ENCODE peak calls at places on chromosome 13, in six cellular contexts. U is HCT116, S is astrocyte of the spinal cord, D is endodermal cell, L is HepG2, V is MG63. H is an unnamed sample.

GRCh38 chr13:78601124-78601885 is 2.0 kb downstream of the POU4F1 start:
- DNase-seq in U (no peak), S (no peak), D (peak; percentile 75), L (no peak), V (no peak), H (no peak)

GRCh38 chr13:48448963-48449614 is 36.2 kb upstream of the LPAR6 start:
- DNase-seq in U (no peak), S (peak; percentile 69), D (no peak), L (no peak), V (no peak), H (peak; percentile 89)

GRCh38 chr13:97328222-97328790 is 105.7 kb upstream of the RAP2A start:
- DNase-seq in U (no peak), S (peak; percentile 65), D (peak; percentile 88), L (no peak), V (peak; percentile 59), H (peak; percentile 69)

GRCh38 chr13:42876270-42876714 is 94.9 kb downstream of the FAM216B start:
- DNase-seq in U (no peak), S (peak; percentile 5), D (peak; percentile 58), L (no peak), V (no peak), H (peak; percentile 22)

GRCh38 chr13:111247552-111247951 is 72.9 kb upstream of the TEX29 start:
- DNase-seq in U (no peak), S (no peak), D (no peak), L (peak; percentile 36), V (no peak), H (no peak)

GRCh38 chr13:104011505-104012270 is 945.5 kb upstream of the SLC10A2 start:
- DNase-seq in U (no peak), S (peak; percentile 22), D (peak; percentile 63), L (no peak), V (no peak), H (no peak)

GRCh38 chr13:59352600-59352999 is 811.1 kb downstream of the DIAPH3 start:
- DNase-seq in U (no peak), S (no peak), D (no peak), L (peak; percentile 55), V (no peak), H (no peak)

GRCh38 chr13:39415403-39415802 is 187.6 kb downstream of the LHFPL6 start:
- DNase-seq in U (peak; percentile 15), S (peak; percentile 51), D (peak; percentile 78), L (no peak), V (peak; percentile 59), H (peak; percentile 78)

GRCh38 chr13:20151016-20151415 is 9.8 kb downstream of the GJA3 start:
- DNase-seq in U (no peak), S (no peak), D (peak; percentile 41), L (no peak), V (no peak), H (no peak)

GRCh38 chr13:80118507-80118906 is 222.4 kb downstream of the SPRY2 start:
- DNase-seq in U (no peak), S (no peak), D (no peak), L (no peak), V (no peak), H (no peak)

GRCh38 chr13:50229935-50230334 is 214.7 kb downstream of the KCNRG start:
- DNase-seq in U (no peak), S (no peak), D (no peak), L (no peak), V (no peak), H (peak; percentile 71)
- H3K4me3 ChIP-seq in U (no peak overlapping the region), S (no peak overlapping the region), D (no peak overlapping the region), L (no peak overlapping the region), V (no peak overlapping the region), H (no peak overlapping the region)

GRCh38 chr13:35469781-35470380 is 6.6 kb downstream of the MAB21L1 start:
- DNase-seq in U (no peak), S (no peak), D (no peak), L (no peak), V (no peak), H (no peak)
- H3K4me3 ChIP-seq in U (no peak overlapping the region), S (no peak overlapping the region), D (peak overlapping the region; percentile 83), L (no peak overlapping the region), V (no peak overlapping the region), H (no peak overlapping the region)

DNA sequence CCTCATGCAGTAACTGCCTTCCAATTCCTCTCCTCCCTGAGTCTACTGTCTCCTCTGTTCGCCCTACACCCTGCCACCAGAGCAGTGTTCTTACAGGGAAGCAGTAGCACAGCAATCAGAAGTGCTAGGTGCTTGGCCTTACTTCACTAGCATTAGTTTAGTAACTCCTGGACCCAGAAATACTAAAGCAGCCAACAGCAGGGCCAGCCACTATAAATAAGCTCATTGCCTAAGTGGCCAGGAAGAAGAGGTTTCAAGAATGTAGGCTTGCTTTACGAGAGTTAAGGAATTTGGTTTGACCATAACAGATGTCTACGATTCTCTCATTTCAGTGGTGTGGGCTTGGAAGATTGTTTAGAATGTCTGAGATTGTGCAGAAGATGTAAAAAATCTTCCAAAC is 103.4 kb downstream of the ZAR1L start:
- DNase-seq in U (no peak), S (peak; percentile 90), D (no peak), L (no peak), V (peak; percentile 60), H (peak; percentile 71)
- H3K4me3 ChIP-seq in U (no peak overlapping the region), S (no peak overlapping the region), D (no peak overlapping the region), L (no peak overlapping the region), V (no peak overlapping the region), H (no peak overlapping the region)

GRCh38 chr13:99200433-99201167 is at the start of gene UBAC2:
- DNase-seq in U (peak; percentile 83), S (peak; percentile 94), D (peak; percentile 97), L (peak; percentile 89), V (peak; percentile 91), H (peak; percentile 92)
- H3K4me3 ChIP-seq in U (peak within 1 kb of the TSS; percentile 75), S (peak within 1 kb of the TSS; percentile 98), D (peak within 1 kb of the TSS; percentile 92), L (peak within 1 kb of the TSS; percentile 79), V (peak within 1 kb of the TSS; percentile 77), H (peak within 1 kb of the TSS; percentile 100)

GRCh38 chr13:33927315-33927714 is 109.4 kb downstream of the RFC3 start:
- DNase-seq in U (no peak), S (peak; percentile 70), D (no peak), L (no peak), V (peak; percentile 35), H (peak; percentile 60)
- H3K4me3 ChIP-seq in U (no peak overlapping the region), S (no peak overlapping the region), D (no peak overlapping the region), L (no peak overlapping the region), V (no peak overlapping the region), H (no peak overlapping the region)